ENCODE peak calls at places on chromosome 9, in four cellular contexts. One of them, this sample, is unnamed.
A peak's percentile ranks its signal among the peaks of the same experiment; 100 is the strongest.

GRCh38 chr9:127809562-127810377 is 7.1 kb downstream of the FPGS start:
- DNase-seq in epithelial cell of proximal tubule: no peak
- DNase-seq in RPMI8226: no peak
- DNase-seq in endodermal cell: peak; percentile 94
- DNase-seq in this sample: peak; percentile 33

GRCh38 chr9:101465330-101465915 is 29.8 kb upstream of the ALDOB start:
- DNase-seq in epithelial cell of proximal tubule: no peak
- DNase-seq in RPMI8226: peak; percentile 12
- DNase-seq in endodermal cell: peak; percentile 67
- DNase-seq in this sample: peak; percentile 71

GRCh38 chr9:114282926-114283325 is 40.0 kb upstream of the ORM1 start:
- DNase-seq in epithelial cell of proximal tubule: no peak
- DNase-seq in RPMI8226: no peak
- DNase-seq in endodermal cell: peak; percentile 42
- DNase-seq in this sample: peak; percentile 89

GRCh38 chr9:32427111-32427873 is 42.8 kb downstream of the ACO1 start:
- DNase-seq in epithelial cell of proximal tubule: peak; percentile 13
- DNase-seq in RPMI8226: no peak
- DNase-seq in endodermal cell: no peak
- DNase-seq in this sample: peak; percentile 82

GRCh38 chr9:105117111-105117682 is 127.3 kb upstream of the SLC44A1 start:
- DNase-seq in epithelial cell of proximal tubule: no peak
- DNase-seq in RPMI8226: no peak
- DNase-seq in endodermal cell: peak; percentile 51
- DNase-seq in this sample: no peak

GRCh38 chr9:75911390-75911789 is 20.9 kb downstream of the PCSK5 start:
- DNase-seq in epithelial cell of proximal tubule: no peak
- DNase-seq in RPMI8226: no peak
- DNase-seq in endodermal cell: no peak
- DNase-seq in this sample: no peak

GRCh38 chr9:18595597-18595996 is 121.6 kb downstream of the ADAMTSL1 start:
- DNase-seq in epithelial cell of proximal tubule: no peak
- DNase-seq in RPMI8226: no peak
- DNase-seq in endodermal cell: no peak
- DNase-seq in this sample: no peak

GRCh38 chr9:87497604-87498045 is at the start of gene DAPK1:
- DNase-seq in epithelial cell of proximal tubule: no peak
- DNase-seq in RPMI8226: no peak
- DNase-seq in endodermal cell: peak; percentile 94
- DNase-seq in this sample: peak; percentile 56

GRCh38 chr9:129071526-129072131 is 9.3 kb upstream of the DOLPP1 start:
- DNase-seq in epithelial cell of proximal tubule: no peak
- DNase-seq in RPMI8226: no peak
- DNase-seq in endodermal cell: peak; percentile 90
- DNase-seq in this sample: no peak

GRCh38 chr9:110619831-110620230 is 40.3 kb upstream of the SVEP1 start:
- DNase-seq in epithelial cell of proximal tubule: no peak
- DNase-seq in RPMI8226: no peak
- DNase-seq in endodermal cell: no peak
- DNase-seq in this sample: peak; percentile 39

GRCh38 chr9:90846770-90847419 is 45.3 kb downstream of the SYK start:
- DNase-seq in epithelial cell of proximal tubule: no peak
- DNase-seq in RPMI8226: no peak
- DNase-seq in endodermal cell: no peak
- DNase-seq in this sample: no peak

GRCh38 chr9:19209188-19209587 is 21.3 kb upstream of the DENND4C start:
- DNase-seq in epithelial cell of proximal tubule: no peak
- DNase-seq in RPMI8226: no peak
- DNase-seq in endodermal cell: no peak
- DNase-seq in this sample: no peak

GRCh38 chr9:35748239-35748857 is 680 bp downstream of the GBA2 start:
- DNase-seq in epithelial cell of proximal tubule: no peak
- DNase-seq in RPMI8226: peak; percentile 17
- DNase-seq in endodermal cell: no peak
- DNase-seq in this sample: no peak

GRCh38 chr9:130106860-130107848 is 53.4 kb downstream of the GPR107 start:
- DNase-seq in epithelial cell of proximal tubule: no peak
- DNase-seq in RPMI8226: peak; percentile 87
- DNase-seq in endodermal cell: peak; percentile 92
- DNase-seq in this sample: peak; percentile 83

GRCh38 chr9:100577776-100578448 is at the start of gene CAVIN4:
- DNase-seq in epithelial cell of proximal tubule: no peak
- DNase-seq in RPMI8226: no peak
- DNase-seq in endodermal cell: no peak
- DNase-seq in this sample: peak; percentile 83

This sample was measured in iris pigment epithelial cell.